ENCODE peak calls at places on chromosomes 3 and 15, in five cellular contexts. One of them, this sample, is unnamed.

GRCh38 chr3:171323934-171324535 is 136.2 kb downstream of the TNIK start:
- DNase-seq in heart left ventricle: no peak
- DNase-seq in lower lobe of right lung: no peak
- DNase-seq in AG04450: no peak
- DNase-seq in IMR-90: peak
- DNase-seq in this sample: no peak

GRCh38 chr3:62529230-62529629 is 155.9 kb upstream of the FEZF2 start:
- DNase-seq in heart left ventricle: no peak
- DNase-seq in lower lobe of right lung: no peak
- DNase-seq in AG04450: no peak
- DNase-seq in IMR-90: peak
- DNase-seq in this sample: no peak

GRCh38 chr3:22117751-22118346 is 366.8 kb upstream of the ZNF385D start:
- DNase-seq in heart left ventricle: no peak
- DNase-seq in lower lobe of right lung: no peak
- DNase-seq in AG04450: peak
- DNase-seq in IMR-90: peak
- DNase-seq in this sample: no peak

GRCh38 chr15:70653426-70653825 is 109.9 kb downstream of the UACA start:
- DNase-seq in heart left ventricle: no peak
- DNase-seq in lower lobe of right lung: no peak
- DNase-seq in AG04450: no peak
- DNase-seq in IMR-90: no peak
- DNase-seq in this sample: no peak

GRCh38 chr15:91866971-91867372 is 13.5 kb downstream of the SLCO3A1 start:
- DNase-seq in heart left ventricle: peak
- DNase-seq in lower lobe of right lung: peak
- DNase-seq in AG04450: no peak
- DNase-seq in IMR-90: no peak
- DNase-seq in this sample: no peak

GRCh38 chr3:149234671-149235245 is 13.1 kb upstream of the CP start:
- DNase-seq in heart left ventricle: no peak
- DNase-seq in lower lobe of right lung: no peak
- DNase-seq in AG04450: no peak
- DNase-seq in IMR-90: no peak
- DNase-seq in this sample: no peak

GRCh38 chr3:48532271-48532973 is 24.2 kb downstream of the PFKFB4 start:
- DNase-seq in heart left ventricle: no peak
- DNase-seq in lower lobe of right lung: no peak
- DNase-seq in AG04450: no peak
- DNase-seq in IMR-90: no peak
- DNase-seq in this sample: no peak

GRCh38 chr3:58336135-58336882 is 3.6 kb downstream of the PXK start:
- DNase-seq in heart left ventricle: no peak
- DNase-seq in lower lobe of right lung: no peak
- DNase-seq in AG04450: no peak
- DNase-seq in IMR-90: peak
- DNase-seq in this sample: no peak

GRCh38 chr15:57924536-57924935 is 141.0 kb downstream of the ALDH1A2 start:
- DNase-seq in heart left ventricle: no peak
- DNase-seq in lower lobe of right lung: no peak
- DNase-seq in AG04450: no peak
- DNase-seq in IMR-90: no peak
- DNase-seq in this sample: no peak

GRCh38 chr3:112635674-112636073 is 5.3 kb downstream of the CCDC80 start:
- DNase-seq in heart left ventricle: no peak
- DNase-seq in lower lobe of right lung: no peak
- DNase-seq in AG04450: peak
- DNase-seq in IMR-90: peak
- DNase-seq in this sample: no peak

GRCh38 chr3:179464296-179465092 is 13.2 kb upstream of the GNB4 start:
- DNase-seq in heart left ventricle: no peak
- DNase-seq in lower lobe of right lung: peak
- DNase-seq in AG04450: no peak
- DNase-seq in IMR-90: no peak
- DNase-seq in this sample: no peak

GRCh38 chr3:186090884-186091283 is 18.0 kb downstream of the ETV5 start:
- DNase-seq in heart left ventricle: no peak
- DNase-seq in lower lobe of right lung: no peak
- DNase-seq in AG04450: no peak
- DNase-seq in IMR-90: no peak
- DNase-seq in this sample: no peak

GRCh38 chr3:65174713-65175112 is 486.9 kb upstream of the ADAMTS9 start:
- DNase-seq in heart left ventricle: no peak
- DNase-seq in lower lobe of right lung: no peak
- DNase-seq in AG04450: no peak
- DNase-seq in IMR-90: no peak
- DNase-seq in this sample: no peak

GRCh38 chr15:99057697-99058420 is 47.0 kb upstream of the SYNM start:
- DNase-seq in heart left ventricle: no peak
- DNase-seq in lower lobe of right lung: no peak
- DNase-seq in AG04450: no peak
- DNase-seq in IMR-90: no peak
- DNase-seq in this sample: peak

DNA sequence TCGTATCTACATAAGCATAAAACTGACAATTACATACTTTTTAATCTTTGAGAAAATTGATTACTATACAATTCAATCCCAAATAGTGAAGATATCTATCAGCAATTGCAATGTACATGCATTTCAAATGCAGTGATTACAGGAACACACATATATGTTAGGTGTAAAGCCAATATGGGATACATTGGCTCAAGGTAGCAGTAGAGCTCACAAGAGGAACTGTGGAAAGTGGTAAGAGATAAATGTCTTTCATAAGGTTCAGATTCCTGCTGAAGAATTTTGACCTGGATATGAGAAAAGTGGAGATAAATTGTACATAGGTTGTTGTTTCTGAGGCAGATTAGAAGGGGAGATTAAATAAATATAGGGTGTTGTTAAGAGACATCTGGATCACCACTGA is 1280.5 kb downstream of the OTOL1 start:
- DNase-seq in heart left ventricle: no peak
- DNase-seq in lower lobe of right lung: no peak
- DNase-seq in AG04450: no peak
- DNase-seq in IMR-90: no peak
- DNase-seq in this sample: no peak
- TF ChIP-seq CTCF in heart left ventricle: no peak
- TF ChIP-seq CTCF in lower lobe of right lung: no peak
- TF ChIP-seq CTCF in AG04450: no peak
- TF ChIP-seq CTCF in IMR-90: no peak
- TF ChIP-seq CTCF in this sample: no peak

DNA sequence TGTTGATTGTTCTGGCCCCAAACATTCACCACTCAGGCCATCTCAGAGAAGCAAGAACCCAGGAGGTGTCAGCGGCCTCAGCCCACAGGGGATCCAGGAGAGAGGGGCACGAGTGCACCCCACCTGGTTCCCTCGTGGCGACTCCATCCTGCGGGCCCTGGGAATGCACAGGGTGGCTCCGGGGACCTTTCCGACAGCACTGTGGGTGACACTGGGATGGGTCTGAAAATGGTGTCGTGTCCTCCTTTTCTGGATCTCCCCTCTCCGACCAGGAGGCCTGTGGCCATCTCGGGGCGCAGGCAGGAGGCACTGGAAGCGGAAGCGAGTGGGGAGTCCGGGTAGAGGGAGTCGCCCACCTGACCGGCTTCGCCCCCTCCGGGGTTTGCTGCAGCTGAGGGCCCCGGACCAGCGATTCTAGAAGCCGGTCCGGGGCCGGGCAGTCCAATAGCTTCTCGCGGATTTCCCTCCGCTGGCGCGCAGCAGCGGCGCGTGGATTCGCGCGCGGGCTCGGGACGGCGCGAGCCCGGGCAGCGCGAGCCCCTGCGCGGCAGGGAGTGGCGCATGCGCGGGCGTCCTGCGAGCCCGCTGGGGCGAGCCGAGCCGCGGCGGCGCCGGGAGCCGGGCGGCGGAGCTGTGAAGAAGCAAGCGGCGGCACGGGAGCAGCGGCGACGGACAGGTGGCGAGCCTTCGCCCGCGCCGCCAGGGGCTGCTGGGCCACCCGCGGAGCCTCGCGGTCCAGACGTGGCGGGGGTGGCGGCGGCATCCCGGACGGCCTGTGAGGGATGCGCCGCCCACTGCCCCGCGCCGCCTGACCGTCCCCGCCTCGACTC is at the start of gene DOCK3:
- DNase-seq in heart left ventricle: peak
- DNase-seq in lower lobe of right lung: peak
- DNase-seq in AG04450: no peak
- DNase-seq in IMR-90: peak
- DNase-seq in this sample: peak
- H3K4me3 ChIP-seq in heart left ventricle: peak
- H3K4me3 ChIP-seq in lower lobe of right lung: peak
- H3K4me3 ChIP-seq in AG04450: peak
- H3K4me3 ChIP-seq in IMR-90: peak
- H3K4me3 ChIP-seq in this sample: peak

DNA sequence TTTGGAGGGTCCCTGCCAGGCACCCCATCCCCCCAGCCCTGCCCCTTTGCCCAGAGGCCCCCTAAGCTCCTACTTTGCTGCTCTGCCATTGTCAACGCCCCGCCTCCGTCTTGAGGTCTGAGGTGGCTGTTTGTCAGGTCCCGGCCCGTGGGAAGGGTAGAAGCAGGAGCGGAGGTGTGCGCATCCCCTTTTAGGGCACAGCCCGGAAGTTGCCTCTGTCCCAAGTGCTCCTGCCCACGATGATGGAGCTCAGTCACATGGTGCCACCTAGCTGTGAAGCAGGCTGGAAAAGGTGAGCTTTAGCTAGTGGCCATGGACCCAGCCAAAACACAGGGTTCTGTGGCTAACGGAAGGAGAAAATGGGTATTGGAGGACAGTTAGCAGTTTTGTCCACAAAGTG is 28.5 kb upstream of the LCTL start:
- DNase-seq in heart left ventricle: peak
- DNase-seq in lower lobe of right lung: peak
- DNase-seq in AG04450: no peak
- DNase-seq in IMR-90: no peak
- DNase-seq in this sample: no peak
- TF ChIP-seq CTCF in heart left ventricle: no peak
- TF ChIP-seq CTCF in lower lobe of right lung: no peak
- TF ChIP-seq CTCF in AG04450: no peak
- TF ChIP-seq CTCF in IMR-90: peak
- TF ChIP-seq CTCF in this sample: no peak

GRCh38 chr3:42265059-42265991 is 660 bp downstream of the CCK start:
- DNase-seq in heart left ventricle: no peak
- DNase-seq in lower lobe of right lung: no peak
- DNase-seq in AG04450: no peak
- DNase-seq in IMR-90: no peak
- DNase-seq in this sample: no peak

GRCh38 chr3:42266085-42266484 is at the start of gene CCK:
- DNase-seq in heart left ventricle: no peak
- DNase-seq in lower lobe of right lung: no peak
- DNase-seq in AG04450: no peak
- DNase-seq in IMR-90: no peak
- DNase-seq in this sample: no peak

GRCh38 chr3:42262525-42262924 is 3.5 kb downstream of the CCK start:
- DNase-seq in heart left ventricle: no peak
- DNase-seq in lower lobe of right lung: no peak
- DNase-seq in AG04450: peak
- DNase-seq in IMR-90: peak
- DNase-seq in this sample: no peak

GRCh38 chr3:42264399-42265058 is 1.5 kb downstream of the CCK start:
- DNase-seq in heart left ventricle: peak
- DNase-seq in lower lobe of right lung: peak
- DNase-seq in AG04450: no peak
- DNase-seq in IMR-90: peak
- DNase-seq in this sample: no peak

GRCh38 chr3:42263354-42264346 is 2.3 kb downstream of the CCK start:
- DNase-seq in heart left ventricle: no peak
- DNase-seq in lower lobe of right lung: no peak
- DNase-seq in AG04450: no peak
- DNase-seq in IMR-90: no peak
- DNase-seq in this sample: no peak
- H3K4me3 ChIP-seq in heart left ventricle: peak
- H3K4me3 ChIP-seq in lower lobe of right lung: peak
- H3K4me3 ChIP-seq in AG04450: peak
- H3K4me3 ChIP-seq in IMR-90: no peak
- H3K4me3 ChIP-seq in this sample: peak

DNA sequence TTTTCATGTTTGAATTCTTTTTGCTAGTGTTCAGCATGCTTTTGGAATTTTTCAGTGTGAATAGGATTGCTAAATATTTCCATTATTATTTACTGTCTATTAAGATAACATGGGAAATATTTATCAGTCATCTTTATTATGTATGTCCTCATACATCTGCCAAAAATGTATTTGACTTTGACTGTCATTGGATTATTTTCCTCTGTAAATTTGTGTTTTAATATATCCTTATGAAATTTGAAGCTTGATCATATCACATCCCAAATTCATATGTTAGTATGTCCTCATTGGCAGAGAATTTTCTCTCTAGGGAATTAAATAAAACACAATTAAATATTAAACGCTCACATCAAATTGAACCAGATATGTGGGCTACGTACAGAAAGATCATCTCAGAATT is 32.3 kb upstream of the TRPC1 start:
- DNase-seq in heart left ventricle: no peak
- DNase-seq in lower lobe of right lung: no peak
- DNase-seq in AG04450: no peak
- DNase-seq in IMR-90: no peak
- DNase-seq in this sample: no peak
- TF ChIP-seq CTCF in heart left ventricle: no peak
- TF ChIP-seq CTCF in lower lobe of right lung: no peak
- TF ChIP-seq CTCF in AG04450: no peak
- TF ChIP-seq CTCF in IMR-90: no peak
- TF ChIP-seq CTCF in this sample: no peak